ENCODE peak calls at places on chromosomes 12 and 14, in six cellular contexts. R, O, U, E, L and S are unnamed samples.

GRCh38 chr12:131366261-131366871 is 344.5 kb upstream of the SFSWAP start:
- DNase-seq in E (no peak), L (no peak), O (no peak), U (no peak), R (no peak), S (no peak)

GRCh38 chr12:74816398-74817175 is 279.0 kb downstream of the ATXN7L3B start:
- DNase-seq in E (no peak), U (no peak), O (no peak), L (no peak), R (no peak), S (no peak)

GRCh38 chr12:63843613-63844390 is 698 bp upstream of the SRGAP1 start:
- DNase-seq in R (peak), E (peak), U (peak), O (peak), L (peak), S (peak)

GRCh38 chr12:40819427-40820108 is 127.3 kb downstream of the CNTN1 start:
- DNase-seq in R (peak), E (no peak), U (no peak), O (no peak), L (no peak), S (peak)

GRCh38 chr12:41970744-41971143 is 173.9 kb downstream of the GXYLT1 start:
- DNase-seq in E (no peak), O (no peak), L (no peak), U (no peak), R (no peak), S (no peak)

GRCh38 chr14:53791116-53791515 is 165.5 kb downstream of the BMP4 start:
- DNase-seq in U (no peak), O (no peak), R (no peak), L (no peak), E (no peak), S (no peak)

GRCh38 chr12:85277900-85278597 is 2.0 kb upstream of the ALX1 start:
- DNase-seq in R (no peak), U (no peak), L (no peak), E (no peak), O (no peak), S (no peak)

GRCh38 chr12:34142430-34142829 is 120.1 kb downstream of the ALG10 start:
- DNase-seq in R (no peak), O (no peak), L (no peak), U (no peak), E (no peak), S (no peak)

GRCh38 chr14:36068777-36069534 is 107.6 kb downstream of the PTCSC3 start:
- DNase-seq in L (no peak), R (no peak), U (no peak), E (no peak), O (peak), S (peak)